ENCODE peak calls at places on chromosomes 12 and 14, in five cellular contexts. N is lung, S is tibial artery, L is HepG2, K is keratinocyte. Y is an unnamed sample.

GRCh38 chr12:123106640-123107359 is 44.1 kb downstream of the PITPNM2 start:
- DNase-seq in N (peak; percentile 42), S (no peak), L (no peak), K (no peak), Y (no peak)

GRCh38 chr14:95294834-95295599 is 24.7 kb downstream of the CLMN start:
- DNase-seq in N (no peak), S (peak; percentile 55), L (peak; percentile 39), K (peak; percentile 66), Y (no peak)

GRCh38 chr12:29053567-29053966 is 95.5 kb upstream of the FAR2 start:
- DNase-seq in N (no peak), S (no peak), L (no peak), K (no peak), Y (no peak)

GRCh38 chr12:3809357-3810015 is 56.6 kb upstream of the CRACR2A start:
- DNase-seq in N (no peak), S (no peak), L (no peak), K (no peak), Y (no peak)

GRCh38 chr14:67517083-67517482 is 16.0 kb upstream of the PLEKHH1 start:
- DNase-seq in N (no peak), S (no peak), L (no peak), K (no peak), Y (peak; percentile 49)

GRCh38 chr12:64584173-64584555 is 26.1 kb upstream of the RASSF3 start:
- DNase-seq in N (no peak), S (no peak), L (no peak), K (no peak), Y (no peak)

GRCh38 chr14:104537613-104537988 is 42.0 kb upstream of the C14orf180 start:
- DNase-seq in N (no peak), S (no peak), L (no peak), K (no peak), Y (no peak)

GRCh38 chr12:3432176-3432742 is 58.7 kb upstream of the PRMT8 start:
- DNase-seq in N (no peak), S (no peak), L (peak; percentile 14), K (no peak), Y (no peak)

GRCh38 chr12:12845794-12846243 is 32.7 kb downstream of the DDX47 start:
- DNase-seq in N (no peak), S (no peak), L (no peak), K (no peak), Y (no peak)

GRCh38 chr14:99261916-99262787 is 9.8 kb downstream of the BCL11B start:
- DNase-seq in N (no peak), S (peak; percentile 44), L (no peak), K (no peak), Y (no peak)

GRCh38 chr14:65533736-65534404 is 121.3 kb downstream of the FUT8 start:
- DNase-seq in N (no peak), S (no peak), L (no peak), K (no peak), Y (no peak)
- H3K9me3 ChIP-seq in N (peaks cover 5% of the 10 kb centered on the region), S (peaks cover 20% of the 10 kb centered on the region), L (no peaks in the 10 kb centered on the region), K (no peaks in the 10 kb centered on the region), Y (peaks cover 54% of the 10 kb centered on the region)

GRCh38 chr12:120668797-120669054 is 18.2 kb upstream of the MLEC start:
- DNase-seq in N (no peak), S (no peak), L (no peak), K (no peak), Y (no peak)
- H3K27ac ChIP-seq in N (no peak overlapping the region), S (peak overlapping the region; percentile 61), L (no peak overlapping the region), K (no peak overlapping the region), Y (no peak overlapping the region)

GRCh38 chr12:34388636-34389377 is 366.5 kb downstream of the ALG10 start:
- DNase-seq in N (no peak), S (peak; percentile 33), L (no peak), K (no peak), Y (no peak)

GRCh38 chr12:34386016-34386415 is 363.7 kb downstream of the ALG10 start:
- DNase-seq in N (no peak), S (no peak), L (no peak), K (no peak), Y (no peak)

GRCh38 chr12:34386621-34387255 is 364.4 kb downstream of the ALG10 start:
- DNase-seq in N (no peak), S (no peak), L (no peak), K (no peak), Y (no peak)

GRCh38 chr12:34387711-34388635 is 365.7 kb downstream of the ALG10 start:
- DNase-seq in N (no peak), S (no peak), L (no peak), K (no peak), Y (no peak)

DNA sequence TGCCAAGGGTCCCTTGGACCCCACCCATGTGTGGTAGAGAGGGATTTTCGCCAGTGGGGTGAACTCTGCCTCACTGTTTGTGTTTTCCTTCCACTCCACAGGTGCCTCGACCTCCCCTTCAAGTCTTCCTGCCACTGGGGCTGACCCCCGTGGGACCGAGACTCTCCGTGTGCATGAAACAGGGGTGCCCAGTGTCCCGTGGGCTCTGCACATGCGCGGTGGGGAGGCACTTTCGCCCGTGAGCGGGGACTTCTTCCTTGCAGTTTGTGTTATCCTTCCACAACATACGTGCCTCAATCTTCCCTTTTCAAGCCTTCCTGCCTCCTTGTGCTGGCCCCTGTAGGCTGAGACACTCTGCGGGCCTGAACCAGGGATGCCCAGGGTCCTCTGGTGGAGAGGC is 362.4 kb downstream of the ALG10 start:
- DNase-seq in N (no peak), S (no peak), L (no peak), K (no peak), Y (no peak)
- H3K9me3 ChIP-seq in N (no peaks in the 10 kb centered on the region), S (peaks cover 30% of the 10 kb centered on the region), L (no peaks in the 10 kb centered on the region), K (peaks cover 25% of the 10 kb centered on the region), Y (peaks cover 100% of the 10 kb centered on the region)

DNA sequence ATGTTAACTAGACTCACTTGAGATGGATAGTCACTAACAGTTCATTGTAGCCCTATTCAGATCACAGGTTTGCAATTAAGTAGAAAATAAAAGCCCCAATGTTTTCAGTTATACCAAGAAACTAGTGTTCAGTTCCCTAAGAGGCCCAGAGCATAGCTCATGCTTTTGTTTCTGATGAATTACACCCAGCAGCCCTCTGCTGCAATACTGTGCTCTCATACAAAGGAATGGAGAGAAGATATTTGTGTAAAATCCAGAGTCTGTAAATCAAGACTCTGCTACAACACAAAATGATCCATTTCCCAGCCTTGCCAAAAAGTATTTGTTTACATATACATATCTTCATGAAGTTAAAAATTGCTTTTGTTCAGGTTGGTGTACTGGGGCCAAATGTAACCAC is 158.1 kb downstream of the C12orf50 start:
- DNase-seq in N (no peak), S (no peak), L (no peak), K (no peak), Y (no peak)
- H3K27ac ChIP-seq in N (no peak overlapping the region), S (no peak overlapping the region), L (no peak overlapping the region), K (no peak overlapping the region), Y (no peak overlapping the region)

GRCh38 chr14:39417014-39417413 is 15.2 kb downstream of the FBXO33 start:
- DNase-seq in N (no peak), S (no peak), L (peak; percentile 60), K (no peak), Y (no peak)

GRCh38 chr14:39419272-39419671 is 13.0 kb downstream of the FBXO33 start:
- DNase-seq in N (no peak), S (no peak), L (peak; percentile 35), K (no peak), Y (no peak)

DNA sequence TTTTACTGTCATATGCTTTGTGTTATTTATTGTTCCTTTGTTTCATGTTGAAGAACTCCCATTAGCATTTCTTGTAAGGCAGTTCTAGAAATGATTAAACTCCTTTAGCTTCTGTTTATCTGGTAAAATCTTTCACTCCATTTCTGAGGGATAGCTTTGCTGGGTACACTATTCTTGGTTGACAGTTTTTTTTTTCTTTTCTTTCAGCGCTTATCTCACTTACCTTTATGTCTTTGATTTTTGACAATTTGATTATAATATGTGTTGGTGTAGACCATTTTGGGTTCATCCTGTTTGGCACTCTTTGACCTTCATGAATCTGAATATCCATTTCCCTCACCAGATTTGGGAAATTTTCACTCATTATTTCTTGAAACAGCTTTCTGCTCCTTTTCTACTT is 16.2 kb downstream of the FBXO33 start:
- DNase-seq in N (no peak), S (no peak), L (no peak), K (no peak), Y (no peak)
- H3K9me3 ChIP-seq in N (no peaks in the 10 kb centered on the region), S (peaks cover 15% of the 10 kb centered on the region), L (peaks cover 19% of the 10 kb centered on the region), K (no peaks in the 10 kb centered on the region), Y (peaks cover 29% of the 10 kb centered on the region)